ENCODE peak calls at places on chromosomes 5 and 9, in four cellular contexts. L is RCC 7860; I is stimulated activated CD4-positive, alpha-beta T cell treated with anti-CD3 and anti-CD28 coated beads, Interleukin-4, amount 100 ng/mL, for 24 hours; B is HuH-7.5. U is an unnamed sample.

GRCh38 chr9:127825319-127826051 is 22.8 kb downstream of the FPGS start:
- DNase-seq in L (no peak), I (no peak), B (peak), U (no peak)

GRCh38 chr5:9712506-9713285 is 82.5 kb upstream of the TAS2R1 start:
- DNase-seq in B (no peak), I (no peak), L (peak), U (no peak)

GRCh38 chr5:87116821-87117512 is 150.7 kb upstream of the RASA1 start:
- DNase-seq in I (peak), B (no peak), L (peak), U (peak)

GRCh38 chr9:72925126-72925810 is 27.6 kb downstream of the ALDH1A1 start:
- DNase-seq in B (peak), I (no peak), L (no peak), U (no peak)

GRCh38 chr5:1019001-1019651 is 10.5 kb downstream of the NKD2 start:
- DNase-seq in I (no peak), B (no peak), L (no peak), U (no peak)

GRCh38 chr5:6576861-6577501 is 55.9 kb downstream of the NSUN2 start:
- DNase-seq in I (no peak), B (peak), L (peak), U (peak)

GRCh38 chr5:61918606-61919005 is 387.4 kb upstream of the KIF2A start:
- DNase-seq in B (no peak), L (no peak), I (no peak), U (no peak)

GRCh38 chr5:117486879-117487391 is 912.3 kb upstream of the SEMA6A start:
- DNase-seq in B (no peak), L (no peak), I (no peak), U (no peak)

GRCh38 chr9:72807765-72808445 is 144.9 kb downstream of the ALDH1A1 start:
- DNase-seq in B (peak), I (no peak), L (no peak), U (peak)

U was measured in GM20000.